ENCODE peak calls at places on chromosome 15, in seven cellular contexts. C is A549, H is stomach, I is IMR-90, U is ovary, L is right lobe of liver, D is tibial nerve. O is an unnamed sample. For H3K4me1, the result is how much of the 10 kb centered on the place peaks cover.

GRCh38 chr15:25065876-25066275 is 111.1 kb downstream of the SNRPN start:
- DNase-seq in C (no peak), H (no peak), I (no peak), U (no peak), L (no peak), D (no peak), O (no peak)

GRCh38 chr15:92801412-92801773 is 98.7 kb upstream of the CHD2 start:
- DNase-seq in C (peak), H (no peak), I (peak), U (no peak), L (no peak), D (no peak), O (peak)

GRCh38 chr15:31065824-31066223 is 35.7 kb downstream of the TRPM1 start:
- DNase-seq in C (no peak), H (no peak), I (no peak), U (no peak), L (no peak), D (no peak), O (no peak)

GRCh38 chr15:33834892-33835730 is 133.2 kb upstream of the CHRM5 start:
- DNase-seq in C (no peak), H (no peak), I (no peak), U (no peak), L (no peak), D (no peak), O (no peak)

GRCh38 chr15:98177950-98178848 is 217.7 kb downstream of the ARRDC4 start:
- DNase-seq in C (peak), H (peak), I (peak), U (no peak), L (no peak), D (peak), O (peak)

GRCh38 chr15:77018796-77019475 is 24.0 kb downstream of the PSTPIP1 start:
- DNase-seq in C (no peak), H (no peak), I (no peak), U (no peak), L (no peak), D (no peak), O (peak)

GRCh38 chr15:30904812-30905211 is 1.1 kb downstream of the FAN1 start:
- DNase-seq in C (no peak), H (no peak), I (no peak), U (no peak), L (no peak), D (no peak), O (no peak)

GRCh38 chr15:96356494-96357455 is 26.3 kb downstream of the NR2F2 start:
- DNase-seq in C (peak), H (peak), I (peak), U (peak), L (peak), D (peak), O (peak)

GRCh38 chr15:73993211-73993994 is 1.1 kb upstream of the PML start:
- DNase-seq in C (no peak), H (no peak), I (no peak), U (no peak), L (no peak), D (no peak), O (no peak)

GRCh38 chr15:45187894-45188830 is at the start of gene SHF:
- DNase-seq in C (peak), H (peak), I (peak), U (peak), L (peak), D (peak), O (peak)

GRCh38 chr15:101568304-101568703 is 78.8 kb upstream of the PCSK6 start:
- DNase-seq in C (no peak), H (no peak), I (no peak), U (no peak), L (no peak), D (no peak), O (no peak)

GRCh38 chr15:75831806-75832102 is 11.5 kb upstream of the UBE2Q2 start:
- DNase-seq in C (no peak), H (no peak), I (no peak), U (no peak), L (no peak), D (no peak), O (no peak)

GRCh38 chr15:37100109-37100873 is at the start of gene MEIS2:
- DNase-seq in C (peak), H (peak), I (peak), U (peak), L (peak), D (peak), O (peak)

GRCh38 chr15:67085818-67086649 is 20.6 kb downstream of the SMAD3 start:
- DNase-seq in C (no peak), H (no peak), I (peak), U (no peak), L (no peak), D (no peak), O (no peak)

GRCh38 chr15:32838338-32838737 is 120.5 kb downstream of the GREM1 start:
- DNase-seq in C (no peak), H (no peak), I (no peak), U (no peak), L (no peak), D (no peak), O (no peak)

GRCh38 chr15:82832601-82833209 is 23.3 kb downstream of the WHAMM start:
- DNase-seq in C (peak), H (no peak), I (peak), U (no peak), L (no peak), D (peak), O (no peak)

GRCh38 chr15:94253742-94254141 is 22.4 kb downstream of the MCTP2 start:
- DNase-seq in C (no peak), H (no peak), I (no peak), U (no peak), L (no peak), D (no peak), O (no peak)

GRCh38 chr15:34217587-34218225 is 7.1 kb upstream of the EMC4 start:
- DNase-seq in C (no peak), H (no peak), I (peak), U (no peak), L (no peak), D (no peak), O (no peak)

GRCh38 chr15:72117448-72117697 is 577 bp downstream of the MYO9A start:
- DNase-seq in C (peak), H (peak), I (peak), U (peak), L (peak), D (peak), O (peak)

GRCh38 chr15:71337197-71337845 is 222.1 kb downstream of the THSD4 start:
- DNase-seq in C (no peak), H (no peak), I (no peak), U (no peak), L (no peak), D (no peak), O (no peak)

GRCh38 chr15:75309711-75310110 is 26.2 kb upstream of the COMMD4 start:
- DNase-seq in C (no peak), H (no peak), I (no peak), U (no peak), L (no peak), D (no peak), O (no peak)

GRCh38 chr15:32721594-32721993 is 3.8 kb downstream of the GREM1 start:
- DNase-seq in C (no peak), H (no peak), I (peak), U (no peak), L (no peak), D (no peak), O (no peak)

DNA sequence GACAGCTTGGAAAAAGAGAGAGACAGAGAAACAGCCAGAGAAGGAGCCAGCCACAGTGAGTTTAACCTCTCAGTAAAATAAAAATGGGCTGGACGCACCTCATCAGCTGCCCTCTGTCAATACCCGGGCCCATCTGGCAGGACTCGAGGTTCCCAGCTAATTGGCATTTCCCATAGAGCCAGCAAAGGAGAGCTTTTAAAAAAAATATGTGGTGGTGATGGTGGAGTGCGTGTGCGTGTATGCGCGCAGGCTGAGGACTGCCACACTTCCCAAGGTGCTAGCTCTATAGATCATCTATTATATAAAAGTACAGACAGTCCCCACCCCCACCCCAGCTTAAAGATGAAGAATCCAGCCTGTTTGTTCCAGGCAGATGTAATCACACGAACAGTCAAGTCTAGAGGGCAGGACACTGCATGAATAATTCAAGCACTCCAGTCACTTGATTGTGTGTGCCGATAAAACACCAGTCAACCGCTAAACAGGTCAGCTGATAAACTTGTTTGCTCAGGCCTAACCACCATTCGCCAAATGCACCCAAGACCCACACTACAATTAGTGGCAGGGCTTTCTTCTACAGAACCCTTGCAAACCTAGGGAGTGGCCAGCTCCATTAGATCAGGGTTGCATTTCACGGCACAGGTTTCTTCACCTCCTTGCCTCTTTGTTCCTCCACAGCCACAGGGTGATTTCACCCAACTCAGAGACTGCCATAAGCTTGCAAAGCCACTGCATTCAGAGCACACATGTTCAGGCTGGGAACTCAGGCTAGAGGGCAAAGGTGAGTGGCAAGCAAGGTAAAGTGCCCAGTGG is 5.9 kb downstream of the TLE3 start:
- DNase-seq in C (no peak), H (peak), I (no peak), U (no peak), L (peak), D (no peak), O (no peak)
- H3K4me1 ChIP-seq in C (under half), H (half or more), I (under half), U (under half), L (half or more), D (half or more), O (half or more)

GRCh38 chr15:95286316-95286880 is 1044.1 kb upstream of the NR2F2 start:
- DNase-seq in C (no peak), H (no peak), I (no peak), U (peak), L (no peak), D (no peak), O (no peak)
- TF ChIP-seq POLR2A in C (no peak), H (no peak), I (no peak), U (no peak), L (no peak), D (peak), O (no peak)

GRCh38 chr15:99306694-99307338 is 55.5 kb downstream of the LRRC28 start:
- DNase-seq in C (no peak), H (peak), I (peak), U (no peak), L (peak), D (no peak), O (no peak)
- H3K27ac ChIP-seq in C (peak), H (peak), I (peak), U (no peak), L (peak), D (no peak), O (peak)

GRCh38 chr15:99580061-99580460 is 14.3 kb downstream of the MEF2A start:
- DNase-seq in C (no peak), H (no peak), I (no peak), U (no peak), L (no peak), D (no peak), O (no peak)

GRCh38 chr15:99571299-99571698 is 5.5 kb downstream of the MEF2A start:
- DNase-seq in C (no peak), H (no peak), I (no peak), U (no peak), L (no peak), D (no peak), O (no peak)

GRCh38 chr15:99574048-99574447 is 8.3 kb downstream of the MEF2A start:
- DNase-seq in C (no peak), H (no peak), I (no peak), U (no peak), L (no peak), D (no peak), O (no peak)

GRCh38 chr15:99578809-99579208 is 13.0 kb downstream of the MEF2A start:
- DNase-seq in C (no peak), H (no peak), I (no peak), U (no peak), L (no peak), D (no peak), O (no peak)

DNA sequence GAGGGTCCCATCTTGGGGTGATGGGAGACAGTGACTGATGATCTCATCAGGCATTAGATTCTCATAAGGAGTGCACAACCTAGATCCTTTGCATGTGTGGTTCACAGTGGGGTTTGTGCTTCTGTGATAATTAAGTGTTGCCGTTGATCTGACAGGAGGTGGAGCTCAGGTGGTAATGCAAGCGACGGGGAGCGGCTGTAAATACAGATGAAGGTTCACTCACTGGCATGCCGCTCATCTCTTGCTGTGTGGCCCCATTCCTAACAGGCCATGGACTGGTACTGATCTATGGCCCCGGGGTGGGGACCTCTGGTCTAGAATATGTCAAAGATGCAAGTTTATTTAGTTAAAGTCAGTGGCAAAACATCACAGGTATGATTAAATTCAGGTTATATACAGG is 8.7 kb downstream of the MEF2A start:
- DNase-seq in C (no peak), H (no peak), I (no peak), U (no peak), L (peak), D (no peak), O (no peak)
- H3K4me1 ChIP-seq in C (under half), H (half or more), I (under half), U (under half), L (under half), D (under half), O (half or more)

DNA sequence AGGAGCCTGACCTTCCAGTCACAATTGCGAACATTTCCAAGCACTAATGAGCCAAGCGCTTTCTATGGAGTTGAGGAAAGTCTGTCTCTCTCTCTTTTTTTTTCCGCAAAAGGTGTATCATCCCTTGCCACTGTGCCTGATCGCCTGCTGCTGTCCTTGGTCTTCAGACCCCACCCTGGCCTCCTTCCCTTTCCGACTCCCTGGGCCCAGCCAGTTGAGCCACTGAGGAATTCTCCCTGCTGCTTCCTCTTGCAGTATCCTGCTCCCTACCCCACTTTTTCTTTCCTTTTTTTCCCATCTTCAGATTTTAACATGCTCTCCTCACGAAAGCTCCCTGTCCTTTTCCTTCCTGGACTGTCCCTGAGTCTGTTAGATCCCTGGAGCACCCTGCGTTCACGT is 396.5 kb upstream of the C2CD4B start:
- DNase-seq in C (no peak), H (no peak), I (no peak), U (no peak), L (no peak), D (no peak), O (no peak)
- TF ChIP-seq POLR2A in C (no peak), H (no peak), I (no peak), U (no peak), L (no peak), D (no peak), O (no peak)

GRCh38 chr15:68400066-68400456 is 31.9 kb downstream of the ITGA11 start:
- DNase-seq in C (peak), H (no peak), I (no peak), U (no peak), L (no peak), D (no peak), O (no peak)
- H3K27ac ChIP-seq in C (peak), H (no peak), I (no peak), U (no peak), L (no peak), D (no peak), O (no peak)